ENCODE peak calls at places on chromosomes 5 and 9, in six cellular contexts. One of them, this sample, is unnamed.

GRCh38 chr5:159559337-159559736 is 229.1 kb upstream of the IL12B start:
- DNase-seq in SK-N-SH: no peak
- DNase-seq in HL-60: no peak
- DNase-seq in H1: no peak
- DNase-seq in GM12878: no peak
- DNase-seq in HepG2: no peak
- DNase-seq in this sample: no peak

GRCh38 chr9:33379666-33380389 is 22.5 kb downstream of the AQP7 start:
- DNase-seq in SK-N-SH: no peak
- DNase-seq in HL-60: no peak
- DNase-seq in H1: no peak
- DNase-seq in GM12878: no peak
- DNase-seq in HepG2: no peak
- DNase-seq in this sample: no peak

GRCh38 chr9:98930792-98931191 is 12.9 kb upstream of the COL15A1 start:
- DNase-seq in SK-N-SH: no peak
- DNase-seq in HL-60: no peak
- DNase-seq in H1: no peak
- DNase-seq in GM12878: no peak
- DNase-seq in HepG2: no peak
- DNase-seq in this sample: peak

GRCh38 chr5:173845321-173845720 is 42.8 kb upstream of the CPEB4 start:
- DNase-seq in SK-N-SH: no peak
- DNase-seq in HL-60: no peak
- DNase-seq in H1: no peak
- DNase-seq in GM12878: no peak
- DNase-seq in HepG2: no peak
- DNase-seq in this sample: no peak

GRCh38 chr5:179317411-179318192 is 27.7 kb downstream of the ADAMTS2 start:
- DNase-seq in SK-N-SH: no peak
- DNase-seq in HL-60: no peak
- DNase-seq in H1: no peak
- DNase-seq in GM12878: no peak
- DNase-seq in HepG2: no peak
- DNase-seq in this sample: no peak

GRCh38 chr9:35303567-35303966 is 141.8 kb downstream of the UNC13B start:
- DNase-seq in SK-N-SH: no peak
- DNase-seq in HL-60: no peak
- DNase-seq in H1: no peak
- DNase-seq in GM12878: no peak
- DNase-seq in HepG2: no peak
- DNase-seq in this sample: no peak

GRCh38 chr5:60945760-60946253 is 802 bp downstream of the NDUFAF2 start:
- DNase-seq in SK-N-SH: peak
- DNase-seq in HL-60: no peak
- DNase-seq in H1: no peak
- DNase-seq in GM12878: peak
- DNase-seq in HepG2: peak
- DNase-seq in this sample: peak

GRCh38 chr9:123360161-123361085 is 4.4 kb downstream of the CRB2 start:
- DNase-seq in SK-N-SH: peak
- DNase-seq in HL-60: peak
- DNase-seq in H1: peak
- DNase-seq in GM12878: no peak
- DNase-seq in HepG2: peak
- DNase-seq in this sample: peak

GRCh38 chr5:126917918-126918623 is 112.3 kb downstream of the MARCHF3 start:
- DNase-seq in SK-N-SH: peak
- DNase-seq in HL-60: no peak
- DNase-seq in H1: no peak
- DNase-seq in GM12878: no peak
- DNase-seq in HepG2: no peak
- DNase-seq in this sample: peak

GRCh38 chr9:79944991-79945390 is 373.2 kb downstream of the TLE4 start:
- DNase-seq in SK-N-SH: no peak
- DNase-seq in HL-60: no peak
- DNase-seq in H1: no peak
- DNase-seq in GM12878: no peak
- DNase-seq in HepG2: no peak
- DNase-seq in this sample: no peak

GRCh38 chr5:14405706-14406553 is 175.7 kb upstream of the OTULINL start:
- DNase-seq in SK-N-SH: no peak
- DNase-seq in HL-60: no peak
- DNase-seq in H1: no peak
- DNase-seq in GM12878: no peak
- DNase-seq in HepG2: no peak
- DNase-seq in this sample: no peak

DNA sequence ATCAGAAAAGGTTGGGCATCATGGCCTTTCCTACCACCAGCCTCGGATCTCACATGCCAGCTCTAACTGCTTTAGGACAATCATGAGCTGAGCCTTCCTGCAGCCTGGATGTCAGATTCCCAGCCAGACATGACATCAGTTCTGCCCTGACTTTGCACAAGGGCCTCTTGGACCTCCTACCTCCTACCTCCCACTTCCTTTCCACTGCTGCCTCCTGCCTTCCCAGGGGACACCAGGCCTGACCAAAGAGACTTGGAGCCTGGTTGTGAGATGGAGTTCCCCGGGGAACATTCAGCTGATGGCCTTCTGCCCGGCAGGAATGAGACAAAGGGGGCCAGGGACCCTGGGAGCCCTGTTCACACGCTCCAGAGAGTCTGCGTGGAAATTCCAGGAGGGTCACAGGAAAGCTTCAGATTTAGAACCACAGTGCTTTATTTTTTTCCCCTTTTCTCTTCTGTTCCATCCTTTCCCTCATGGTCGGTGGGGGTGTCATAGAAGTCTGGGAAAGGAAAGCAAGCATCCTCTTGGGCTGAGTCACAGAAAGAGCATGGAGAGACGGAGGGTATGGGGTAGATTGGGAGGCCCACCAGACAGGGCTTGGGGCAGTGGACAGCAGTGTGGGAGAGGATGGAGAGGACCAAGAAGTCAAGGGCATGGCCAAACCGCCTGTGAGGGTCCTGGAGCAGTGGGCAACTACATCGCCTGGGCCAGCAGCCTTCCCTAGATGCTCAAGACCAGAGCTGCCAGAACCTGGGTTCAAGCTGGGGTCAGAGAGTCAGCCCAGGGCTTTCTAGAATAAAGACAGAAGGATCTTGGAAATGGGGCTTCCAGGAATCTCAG is 35.5 kb upstream of the IL17B start:
- DNase-seq in SK-N-SH: no peak
- DNase-seq in HL-60: no peak
- DNase-seq in H1: no peak
- DNase-seq in GM12878: no peak
- DNase-seq in HepG2: no peak
- DNase-seq in this sample: no peak
- TF ChIP-seq GABPA in SK-N-SH: no peak
- TF ChIP-seq GABPA in HL-60: no peak
- TF ChIP-seq GABPA in H1: no peak
- TF ChIP-seq GABPA in GM12878: no peak
- TF ChIP-seq GABPA in HepG2: no peak
- TF ChIP-seq GABPA in this sample: no peak

GRCh38 chr9:129557192-129558036 is 63.5 kb downstream of the C9orf50 start:
- DNase-seq in SK-N-SH: no peak
- DNase-seq in HL-60: no peak
- DNase-seq in H1: peak
- DNase-seq in GM12878: no peak
- DNase-seq in HepG2: peak
- DNase-seq in this sample: no peak
- TF ChIP-seq GABPA in SK-N-SH: no peak
- TF ChIP-seq GABPA in HL-60: no peak
- TF ChIP-seq GABPA in H1: peak
- TF ChIP-seq GABPA in GM12878: no peak
- TF ChIP-seq GABPA in HepG2: no peak
- TF ChIP-seq GABPA in this sample: no peak

GRCh38 chr5:85049020-85049419 is 664.3 kb upstream of the EDIL3 start:
- DNase-seq in SK-N-SH: no peak
- DNase-seq in HL-60: no peak
- DNase-seq in H1: peak
- DNase-seq in GM12878: no peak
- DNase-seq in HepG2: peak
- DNase-seq in this sample: no peak
- TF ChIP-seq GABPA in SK-N-SH: no peak
- TF ChIP-seq GABPA in HL-60: no peak
- TF ChIP-seq GABPA in H1: no peak
- TF ChIP-seq GABPA in GM12878: no peak
- TF ChIP-seq GABPA in HepG2: no peak
- TF ChIP-seq GABPA in this sample: no peak

GRCh38 chr5:150023136-150023535 is 22.6 kb downstream of the HMGXB3 start:
- DNase-seq in SK-N-SH: no peak
- DNase-seq in HL-60: no peak
- DNase-seq in H1: no peak
- DNase-seq in GM12878: no peak
- DNase-seq in HepG2: no peak
- DNase-seq in this sample: no peak

GRCh38 chr5:150022681-150023080 is 22.1 kb downstream of the HMGXB3 start:
- DNase-seq in SK-N-SH: no peak
- DNase-seq in HL-60: no peak
- DNase-seq in H1: no peak
- DNase-seq in GM12878: no peak
- DNase-seq in HepG2: no peak
- DNase-seq in this sample: no peak

GRCh38 chr5:150021491-150022162 is 21.1 kb downstream of the HMGXB3 start:
- DNase-seq in SK-N-SH: no peak
- DNase-seq in HL-60: no peak
- DNase-seq in H1: no peak
- DNase-seq in GM12878: no peak
- DNase-seq in HepG2: no peak
- DNase-seq in this sample: no peak

GRCh38 chr5:150020249-150020648 is 19.7 kb downstream of the HMGXB3 start:
- DNase-seq in SK-N-SH: no peak
- DNase-seq in HL-60: no peak
- DNase-seq in H1: no peak
- DNase-seq in GM12878: no peak
- DNase-seq in HepG2: no peak
- DNase-seq in this sample: no peak

DNA sequence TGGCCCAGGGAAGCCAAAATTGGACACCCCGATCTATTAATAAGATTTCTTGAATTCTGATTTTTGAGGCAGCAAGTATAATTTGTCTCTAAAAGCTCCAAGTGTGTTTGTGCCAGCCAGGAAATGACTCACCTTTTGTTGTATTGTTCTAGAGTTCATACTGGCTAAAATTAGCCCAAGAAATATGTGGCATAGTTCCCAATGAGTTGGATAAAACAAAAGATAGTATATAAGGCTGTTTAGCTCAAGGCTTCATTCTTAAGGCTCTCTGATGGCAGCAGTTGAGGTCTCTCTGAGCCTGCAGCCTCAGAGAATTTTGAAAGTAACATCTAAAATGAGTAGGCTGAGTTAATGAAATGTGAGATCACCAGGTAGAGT is 21.6 kb downstream of the HMGXB3 start:
- DNase-seq in SK-N-SH: no peak
- DNase-seq in HL-60: no peak
- DNase-seq in H1: no peak
- DNase-seq in GM12878: no peak
- DNase-seq in HepG2: no peak
- DNase-seq in this sample: no peak
- TF ChIP-seq GABPA in SK-N-SH: no peak
- TF ChIP-seq GABPA in HL-60: no peak
- TF ChIP-seq GABPA in H1: no peak
- TF ChIP-seq GABPA in GM12878: no peak
- TF ChIP-seq GABPA in HepG2: no peak
- TF ChIP-seq GABPA in this sample: no peak

DNA sequence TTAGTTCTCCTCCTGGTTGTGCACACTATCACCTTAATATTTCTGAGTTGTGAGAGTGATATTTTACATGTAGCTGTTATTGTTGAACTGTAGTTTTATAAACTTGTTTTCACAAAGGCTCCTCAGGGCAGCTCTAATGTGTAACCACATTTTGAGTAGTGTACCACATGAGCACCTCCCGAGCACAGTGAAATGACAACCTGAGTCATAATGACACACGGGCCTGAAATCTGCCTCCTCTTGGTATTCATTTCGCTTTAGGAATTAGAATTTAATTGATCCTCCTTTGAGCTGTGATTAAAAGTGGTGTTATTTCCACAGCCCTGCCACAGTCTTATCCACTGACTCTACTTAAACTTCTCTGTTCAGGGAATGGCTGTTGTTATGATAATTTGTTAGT is 7.9 kb downstream of the MTRR start:
- DNase-seq in SK-N-SH: no peak
- DNase-seq in HL-60: no peak
- DNase-seq in H1: no peak
- DNase-seq in GM12878: no peak
- DNase-seq in HepG2: no peak
- DNase-seq in this sample: no peak
- TF ChIP-seq GABPA in SK-N-SH: no peak
- TF ChIP-seq GABPA in HL-60: no peak
- TF ChIP-seq GABPA in H1: no peak
- TF ChIP-seq GABPA in GM12878: no peak
- TF ChIP-seq GABPA in HepG2: no peak
- TF ChIP-seq GABPA in this sample: no peak

GRCh38 chr9:37290366-37290765 is 132.1 kb upstream of the GRHPR start:
- DNase-seq in SK-N-SH: no peak
- DNase-seq in HL-60: no peak
- DNase-seq in H1: no peak
- DNase-seq in GM12878: no peak
- DNase-seq in HepG2: no peak
- DNase-seq in this sample: no peak

GRCh38 chr9:37293664-37294524 is 128.6 kb upstream of the GRHPR start:
- DNase-seq in SK-N-SH: peak
- DNase-seq in HL-60: no peak
- DNase-seq in H1: no peak
- DNase-seq in GM12878: peak
- DNase-seq in HepG2: no peak
- DNase-seq in this sample: peak

GRCh38 chr9:37292896-37293295 is 129.6 kb upstream of the GRHPR start:
- DNase-seq in SK-N-SH: no peak
- DNase-seq in HL-60: no peak
- DNase-seq in H1: no peak
- DNase-seq in GM12878: no peak
- DNase-seq in HepG2: no peak
- DNase-seq in this sample: no peak

GRCh38 chr9:37289631-37290030 is 132.9 kb upstream of the GRHPR start:
- DNase-seq in SK-N-SH: no peak
- DNase-seq in HL-60: no peak
- DNase-seq in H1: no peak
- DNase-seq in GM12878: no peak
- DNase-seq in HepG2: no peak
- DNase-seq in this sample: no peak

GRCh38 chr9:37290881-37291485 is 131.5 kb upstream of the GRHPR start:
- DNase-seq in SK-N-SH: no peak
- DNase-seq in HL-60: no peak
- DNase-seq in H1: no peak
- DNase-seq in GM12878: no peak
- DNase-seq in HepG2: no peak
- DNase-seq in this sample: no peak
- TF ChIP-seq GABPA in SK-N-SH: no peak
- TF ChIP-seq GABPA in HL-60: no peak
- TF ChIP-seq GABPA in H1: no peak
- TF ChIP-seq GABPA in GM12878: no peak
- TF ChIP-seq GABPA in HepG2: no peak
- TF ChIP-seq GABPA in this sample: peak

DNA sequence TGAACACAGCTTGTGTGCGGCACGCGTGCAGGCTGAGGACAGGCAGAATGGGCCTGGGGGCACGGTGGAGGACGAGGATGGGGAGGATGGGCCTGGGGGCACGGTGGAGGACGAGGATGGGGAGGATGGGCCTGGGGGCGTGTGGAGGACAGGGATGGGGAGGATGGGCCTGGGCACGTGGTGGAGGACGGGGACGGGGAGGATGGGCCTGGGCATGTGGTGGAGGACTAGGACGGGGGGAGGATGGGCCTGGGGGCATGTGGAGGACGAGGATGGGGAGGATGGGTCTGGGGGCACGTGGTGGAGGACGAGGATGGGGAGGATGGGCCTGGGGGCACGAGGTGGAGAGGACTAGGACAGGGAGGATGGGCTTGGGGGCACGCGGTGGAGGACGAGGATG is 22.0 kb downstream of the FBXW5 start:
- DNase-seq in SK-N-SH: no peak
- DNase-seq in HL-60: no peak
- DNase-seq in H1: no peak
- DNase-seq in GM12878: no peak
- DNase-seq in HepG2: no peak
- DNase-seq in this sample: no peak
- TF ChIP-seq GABPA in SK-N-SH: no peak
- TF ChIP-seq GABPA in HL-60: no peak
- TF ChIP-seq GABPA in H1: no peak
- TF ChIP-seq GABPA in GM12878: no peak
- TF ChIP-seq GABPA in HepG2: no peak
- TF ChIP-seq GABPA in this sample: no peak

This sample was measured in K562.